ENCODE peak calls at places on chromosomes 7 and 10, in four cellular contexts. One of them, this sample, is unnamed.

GRCh38 chr10:131159771-131160170 is 151.8 kb downstream of the TCERG1L start:
- DNase-seq in neuronal stem cell: no peak
- DNase-seq in H1: no peak
- DNase-seq in trophoblast cell: no peak
- DNase-seq in this sample: no peak

GRCh38 chr10:97127960-97128850 is 57.6 kb downstream of the SLIT1 start:
- DNase-seq in neuronal stem cell: no peak
- DNase-seq in H1: no peak
- DNase-seq in trophoblast cell: no peak
- DNase-seq in this sample: no peak

GRCh38 chr10:100072514-100072913 is 9.2 kb downstream of the CPN1 start:
- DNase-seq in neuronal stem cell: no peak
- DNase-seq in H1: no peak
- DNase-seq in trophoblast cell: no peak
- DNase-seq in this sample: no peak

GRCh38 chr7:151570366-151570915 is 50.7 kb upstream of the RHEB start:
- DNase-seq in neuronal stem cell: no peak
- DNase-seq in H1: no peak
- DNase-seq in trophoblast cell: no peak
- DNase-seq in this sample: no peak

GRCh38 chr7:141737118-141737835 is 881 bp upstream of the SSBP1 start:
- DNase-seq in neuronal stem cell: no peak
- DNase-seq in H1: no peak
- DNase-seq in trophoblast cell: peak; percentile 6
- DNase-seq in this sample: peak; percentile 2

GRCh38 chr10:132374176-132374575 is 22.8 kb upstream of the PWWP2B start:
- DNase-seq in neuronal stem cell: no peak
- DNase-seq in H1: no peak
- DNase-seq in trophoblast cell: no peak
- DNase-seq in this sample: no peak

GRCh38 chr7:1611708-1612241 is 41.9 kb upstream of the PSMG3 start:
- DNase-seq in neuronal stem cell: no peak
- DNase-seq in H1: no peak
- DNase-seq in trophoblast cell: no peak
- DNase-seq in this sample: peak; percentile 81

GRCh38 chr7:121138262-121138933 is 149.9 kb downstream of the CPED1 start:
- DNase-seq in neuronal stem cell: no peak
- DNase-seq in H1: no peak
- DNase-seq in trophoblast cell: no peak
- DNase-seq in this sample: peak; percentile 14

GRCh38 chr7:139683137-139683871 is 94.5 kb downstream of the HIPK2 start:
- DNase-seq in neuronal stem cell: no peak
- DNase-seq in H1: no peak
- DNase-seq in trophoblast cell: no peak
- DNase-seq in this sample: peak; percentile 78

GRCh38 chr10:57420881-57421280 is 846.8 kb downstream of the IPMK start:
- DNase-seq in neuronal stem cell: no peak
- DNase-seq in H1: no peak
- DNase-seq in trophoblast cell: no peak
- DNase-seq in this sample: no peak

GRCh38 chr10:130452096-130452495 is 315.9 kb downstream of the GLRX3 start:
- DNase-seq in neuronal stem cell: no peak
- DNase-seq in H1: no peak
- DNase-seq in trophoblast cell: no peak
- DNase-seq in this sample: no peak

GRCh38 chr10:113129117-113129516 is 179.1 kb downstream of the TCF7L2 start:
- DNase-seq in neuronal stem cell: no peak
- DNase-seq in H1: no peak
- DNase-seq in trophoblast cell: no peak
- DNase-seq in this sample: no peak

GRCh38 chr10:90858489-90858968 is 690 bp upstream of the HTR7 start:
- DNase-seq in neuronal stem cell: no peak
- DNase-seq in H1: no peak
- DNase-seq in trophoblast cell: no peak
- DNase-seq in this sample: no peak

GRCh38 chr10:90855126-90855525 is 2.7 kb downstream of the HTR7 start:
- DNase-seq in neuronal stem cell: no peak
- DNase-seq in H1: no peak
- DNase-seq in trophoblast cell: no peak
- DNase-seq in this sample: no peak

GRCh38 chr10:90857635-90858488 is at the start of gene HTR7:
- DNase-seq in neuronal stem cell: peak; percentile 65
- DNase-seq in H1: no peak
- DNase-seq in trophoblast cell: peak; percentile 50
- DNase-seq in this sample: peak; percentile 59

GRCh38 chr10:90856964-90857634 is 740 bp downstream of the HTR7 start:
- DNase-seq in neuronal stem cell: no peak
- DNase-seq in H1: no peak
- DNase-seq in trophoblast cell: no peak
- DNase-seq in this sample: peak; percentile 16

DNA sequence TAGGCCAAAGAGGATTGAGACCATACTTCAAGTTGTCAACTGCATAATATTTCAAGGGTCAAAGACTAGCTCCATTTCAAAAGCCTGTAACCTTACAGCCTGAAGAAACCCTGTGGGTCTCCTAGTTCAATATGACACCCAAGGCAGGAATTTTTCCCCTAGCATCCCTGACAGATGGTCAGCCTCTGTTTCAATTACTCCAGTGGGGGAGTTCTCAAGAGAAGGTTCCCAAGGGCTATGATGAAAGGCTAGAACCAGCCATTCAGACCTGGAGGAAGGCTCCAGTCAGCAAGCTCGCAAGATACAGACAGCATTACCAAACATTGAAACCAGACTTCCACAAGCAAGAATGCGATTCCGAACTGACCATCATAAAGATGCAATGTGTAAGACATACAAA is 1.6 kb downstream of the HTR7 start:
- DNase-seq in neuronal stem cell: no peak
- DNase-seq in H1: no peak
- DNase-seq in trophoblast cell: no peak
- DNase-seq in this sample: peak; percentile 18
- H3K4me3 ChIP-seq in neuronal stem cell: no peak overlapping the region
- H3K4me3 ChIP-seq in H1: peak overlapping the region; percentile 80
- H3K4me3 ChIP-seq in trophoblast cell: no peak overlapping the region
- H3K4me3 ChIP-seq in this sample: no peak overlapping the region

GRCh38 chr7:110281362-110281761 is 809.6 kb upstream of the LRRN3 start:
- DNase-seq in neuronal stem cell: no peak
- DNase-seq in H1: no peak
- DNase-seq in trophoblast cell: no peak
- DNase-seq in this sample: no peak
- H2BK12ac ChIP-seq in neuronal stem cell: no peak overlapping the region
- H2BK12ac ChIP-seq in H1: no peak overlapping the region
- H2BK12ac ChIP-seq in trophoblast cell: no peak overlapping the region
- H2BK12ac ChIP-seq in this sample: no peak overlapping the region

DNA sequence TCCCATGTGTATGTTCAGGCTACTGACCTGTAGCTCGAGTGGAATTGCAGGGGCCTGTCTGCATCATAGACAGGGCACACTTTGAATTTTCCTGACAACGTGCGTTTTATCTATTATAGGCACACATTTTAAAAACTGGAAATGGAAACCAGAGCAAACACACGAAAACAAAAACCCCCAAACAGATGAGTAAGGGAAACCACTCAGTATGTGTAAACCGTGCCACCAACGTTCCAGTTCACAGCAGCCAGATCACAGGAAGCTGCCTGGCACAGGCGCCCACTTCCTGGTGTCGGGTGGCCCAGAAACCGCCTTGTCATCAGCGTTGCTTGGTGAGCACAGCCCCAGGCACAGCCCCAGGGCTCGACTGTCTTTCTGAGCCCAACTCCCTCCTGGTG is 34.5 kb upstream of the DNAJB6 start:
- DNase-seq in neuronal stem cell: no peak
- DNase-seq in H1: no peak
- DNase-seq in trophoblast cell: peak; percentile 80
- DNase-seq in this sample: no peak
- H3K4me3 ChIP-seq in neuronal stem cell: no peak overlapping the region
- H3K4me3 ChIP-seq in H1: no peak overlapping the region
- H3K4me3 ChIP-seq in trophoblast cell: no peak overlapping the region
- H3K4me3 ChIP-seq in this sample: no peak overlapping the region

GRCh38 chr7:25376207-25376606 is 147.9 kb upstream of the NPVF start:
- DNase-seq in neuronal stem cell: no peak
- DNase-seq in H1: no peak
- DNase-seq in trophoblast cell: no peak
- DNase-seq in this sample: no peak
- H2BK12ac ChIP-seq in neuronal stem cell: no peak overlapping the region
- H2BK12ac ChIP-seq in H1: no peak overlapping the region
- H2BK12ac ChIP-seq in trophoblast cell: no peak overlapping the region
- H2BK12ac ChIP-seq in this sample: no peak overlapping the region

GRCh38 chr10:114998993-114999392 is 61.0 kb downstream of the TRUB1 start:
- DNase-seq in neuronal stem cell: peak; percentile 11
- DNase-seq in H1: no peak
- DNase-seq in trophoblast cell: no peak
- DNase-seq in this sample: no peak

GRCh38 chr10:114996542-114996941 is 58.5 kb downstream of the TRUB1 start:
- DNase-seq in neuronal stem cell: no peak
- DNase-seq in H1: no peak
- DNase-seq in trophoblast cell: no peak
- DNase-seq in this sample: peak; percentile 54

GRCh38 chr10:115005771-115006170 is 67.8 kb downstream of the TRUB1 start:
- DNase-seq in neuronal stem cell: no peak
- DNase-seq in H1: no peak
- DNase-seq in trophoblast cell: no peak
- DNase-seq in this sample: no peak

GRCh38 chr10:115004236-115004862 is 66.4 kb downstream of the TRUB1 start:
- DNase-seq in neuronal stem cell: no peak
- DNase-seq in H1: no peak
- DNase-seq in trophoblast cell: no peak
- DNase-seq in this sample: no peak

DNA sequence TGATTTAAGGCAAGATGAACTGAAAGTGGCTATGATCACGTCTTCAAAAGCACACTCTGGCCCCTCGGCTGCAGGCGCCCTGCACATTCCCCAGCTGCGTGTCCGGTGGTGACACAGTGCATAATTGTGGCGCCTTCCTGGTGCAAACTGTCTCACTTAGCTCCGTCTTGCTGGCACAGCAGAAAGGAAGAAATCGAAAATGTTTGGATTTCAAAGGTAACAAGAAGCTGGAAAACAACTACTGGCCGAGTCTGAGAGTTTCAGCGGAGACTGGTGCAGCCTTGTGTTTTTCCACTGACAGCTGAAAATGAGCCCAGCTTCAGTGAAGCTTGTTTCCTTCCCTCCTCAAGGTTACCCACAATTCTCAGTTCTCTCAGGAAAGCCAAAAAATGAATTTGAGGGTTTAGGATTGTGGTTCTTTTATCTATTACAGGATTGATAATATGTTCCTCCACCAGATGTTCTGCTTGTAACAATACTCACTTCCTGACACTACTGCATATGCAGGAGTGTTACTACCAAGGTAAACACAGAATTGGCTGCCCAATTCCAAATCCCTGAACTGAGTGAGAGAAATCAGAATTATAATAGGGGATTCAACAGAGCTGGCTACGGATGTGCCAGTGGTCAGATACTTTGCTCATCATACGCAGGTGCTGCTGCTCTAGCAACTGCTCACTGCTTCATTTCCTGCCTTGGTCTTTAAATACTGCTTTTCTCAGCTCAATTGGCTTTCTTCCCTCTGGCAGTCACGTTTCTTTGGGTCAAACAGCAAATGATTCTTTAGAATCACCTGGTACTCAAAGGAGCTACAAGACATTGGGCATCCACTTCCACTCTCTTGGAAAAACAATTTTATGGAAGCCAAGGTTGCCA is 63.7 kb downstream of the TRUB1 start:
- DNase-seq in neuronal stem cell: no peak
- DNase-seq in H1: no peak
- DNase-seq in trophoblast cell: peak; percentile 80
- DNase-seq in this sample: peak; percentile 24
- H3K4me3 ChIP-seq in neuronal stem cell: no peak overlapping the region
- H3K4me3 ChIP-seq in H1: no peak overlapping the region
- H3K4me3 ChIP-seq in trophoblast cell: no peak overlapping the region
- H3K4me3 ChIP-seq in this sample: peak overlapping the region; percentile 69

DNA sequence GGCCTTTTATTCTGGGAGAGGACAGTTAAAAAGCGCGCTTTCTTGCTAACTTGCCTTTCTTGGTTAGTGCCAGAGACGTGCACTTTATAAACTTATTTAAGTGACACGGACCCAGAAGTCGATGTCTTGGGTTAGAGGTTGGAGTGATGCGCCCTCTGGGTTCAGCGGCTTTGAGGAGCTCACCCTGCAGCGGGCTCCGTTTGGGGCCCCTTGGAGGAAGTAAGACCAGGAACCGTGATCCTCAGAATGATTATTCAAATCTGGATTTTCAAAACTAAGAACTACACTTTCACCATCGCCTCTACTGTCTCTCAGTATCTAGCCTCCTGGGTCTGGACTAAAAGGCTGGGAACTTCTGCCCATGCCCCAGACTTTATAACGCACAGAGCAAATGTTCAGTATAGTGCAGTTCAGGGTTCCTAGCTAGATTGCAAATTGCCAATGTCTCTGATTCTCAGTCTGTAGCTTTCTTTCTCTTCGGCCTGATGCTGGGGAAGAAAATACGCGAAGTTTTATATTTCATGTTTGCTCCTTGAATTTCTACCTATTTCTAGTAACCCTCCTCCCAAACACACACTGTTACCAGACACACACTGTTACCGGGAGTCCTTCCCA is 18.6 kb upstream of the SMO start:
- DNase-seq in neuronal stem cell: no peak
- DNase-seq in H1: no peak
- DNase-seq in trophoblast cell: no peak
- DNase-seq in this sample: peak; percentile 3
- H2BK12ac ChIP-seq in neuronal stem cell: no peak overlapping the region
- H2BK12ac ChIP-seq in H1: peak overlapping the region; percentile 72
- H2BK12ac ChIP-seq in trophoblast cell: no peak overlapping the region
- H2BK12ac ChIP-seq in this sample: no peak overlapping the region

DNA sequence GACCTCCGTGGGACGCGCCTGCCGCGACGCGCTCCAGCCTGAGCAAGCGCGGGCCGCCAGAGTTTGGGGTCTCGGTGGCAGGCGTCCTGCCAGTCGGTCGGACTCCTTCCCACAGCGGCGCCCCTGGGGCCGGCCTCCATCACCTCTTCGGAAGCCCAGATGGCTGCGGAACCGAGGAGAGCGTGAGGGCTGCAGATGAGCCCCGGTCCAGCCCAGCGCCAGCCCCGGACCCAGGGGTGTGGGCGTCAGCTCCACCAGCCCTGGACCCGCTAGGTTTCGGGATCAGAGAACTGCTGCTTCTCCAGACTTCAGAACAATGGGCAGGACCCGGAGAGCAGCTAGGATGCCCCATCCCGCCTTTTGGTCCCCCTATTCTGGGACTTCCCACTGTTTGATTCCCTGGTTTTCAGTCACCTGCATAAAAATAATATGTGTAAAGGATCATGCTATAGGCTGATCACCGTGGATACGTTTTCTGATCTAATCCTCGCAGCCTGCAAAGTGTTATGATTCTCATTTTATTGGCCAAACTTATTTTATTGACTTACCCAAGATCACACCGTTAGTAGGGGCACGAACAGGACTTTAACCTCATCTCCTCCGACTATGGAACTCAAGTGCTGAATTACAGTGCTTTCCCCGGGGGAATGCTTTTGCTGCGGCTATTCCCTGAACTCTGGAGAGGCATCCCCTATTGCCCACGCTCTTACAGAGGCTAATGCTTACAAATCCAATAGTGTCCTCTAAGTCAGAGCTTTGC is 2.8 kb downstream of the CYP26C1 start:
- DNase-seq in neuronal stem cell: no peak
- DNase-seq in H1: no peak
- DNase-seq in trophoblast cell: no peak
- DNase-seq in this sample: no peak
- H3K4me3 ChIP-seq in neuronal stem cell: no peak overlapping the region
- H3K4me3 ChIP-seq in H1: peak overlapping the region; percentile 37
- H3K4me3 ChIP-seq in trophoblast cell: peak overlapping the region; percentile 38
- H3K4me3 ChIP-seq in this sample: no peak overlapping the region